ENCODE peak calls at places on chromosomes 5 and 9, in seven cellular contexts. P is stimulated activated CD4-positive, alpha-beta T cell treated with anti-CD3 and anti-CD28 coated beads, Interleukin-12 subunit alpha, Interleukin-12 subunit beta, amount 100 ng/mL, for 4 hours; X is SHP77; O is stimulated activated CD8-positive, alpha-beta memory T cell treated with anti-CD3 and anti-CD28 coated beads, Interleukin-2, amount 100 ng/mL, for 48 hours; R is GM03348; M is CD8-positive, alpha-beta memory T cell; G is KG1. F is an unnamed sample.

GRCh38 chr5:137234973-137235943 is 263.9 kb downstream of the SPOCK1 start:
- DNase-seq in P (no peak), X (no peak), O (no peak), R (no peak), M (no peak), G (no peak), F (peak)

GRCh38 chr5:150438873-150439546 is 10.5 kb downstream of the RPS14 start:
- DNase-seq in P (no peak), X (peak), O (no peak), R (peak), M (no peak), G (no peak), F (peak)

GRCh38 chr9:19174127-19174921 is 47.0 kb upstream of the PLIN2 start:
- DNase-seq in P (peak), X (no peak), O (no peak), R (peak), M (no peak), G (no peak), F (peak)

GRCh38 chr5:133930061-133930823 is 38.2 kb downstream of the C5orf15 start:
- DNase-seq in P (peak), X (no peak), O (peak), R (peak), M (peak), G (no peak), F (no peak)

GRCh38 chr9:38066167-38066906 is 2.7 kb downstream of the SHB start:
- DNase-seq in P (no peak), X (no peak), O (no peak), R (no peak), M (no peak), G (no peak), F (no peak)

GRCh38 chr9:35756275-35756742 is 2.2 kb upstream of the MSMP start:
- DNase-seq in P (peak), X (no peak), O (peak), R (peak), M (peak), G (no peak), F (no peak)

GRCh38 chr5:172699999-172700685 is 59.1 kb downstream of the NEURL1B start:
- DNase-seq in P (no peak), X (no peak), O (no peak), R (no peak), M (no peak), G (no peak), F (no peak)

GRCh38 chr5:173717959-173718358 is 101.5 kb upstream of the BOD1 start:
- DNase-seq in P (no peak), X (peak), O (no peak), R (no peak), M (no peak), G (no peak), F (no peak)

GRCh38 chr9:106916491-106917235 is 53.7 kb downstream of the ZNF462 start:
- DNase-seq in P (no peak), X (no peak), O (no peak), R (peak), M (no peak), G (no peak), F (peak)

GRCh38 chr5:115096034-115096769 is 73.5 kb downstream of the TRIM36 start:
- DNase-seq in P (no peak), X (no peak), O (no peak), R (no peak), M (no peak), G (no peak), F (no peak)

GRCh38 chr9:133661846-133662636 is 25.9 kb downstream of the DBH start:
- DNase-seq in P (no peak), X (no peak), O (no peak), R (no peak), M (no peak), G (no peak), F (no peak)

GRCh38 chr5:62371409-62371808 is 32.3 kb downstream of the DIMT1 start:
- DNase-seq in P (no peak), X (no peak), O (no peak), R (no peak), M (no peak), G (no peak), F (no peak)

GRCh38 chr5:76074487-76074886 is 8.7 kb upstream of the SV2C start:
- DNase-seq in P (no peak), X (no peak), O (no peak), R (no peak), M (peak), G (peak), F (no peak)

GRCh38 chr9:93540305-93540704 is 36.1 kb upstream of the PHF2 start:
- DNase-seq in P (no peak), X (no peak), O (no peak), R (no peak), M (no peak), G (no peak), F (no peak)

GRCh38 chr9:70003786-70004185 is 39.9 kb upstream of the MAMDC2 start:
- DNase-seq in P (no peak), X (no peak), O (no peak), R (peak), M (no peak), G (no peak), F (no peak)

GRCh38 chr9:117516676-117517632 is 102.1 kb upstream of the ASTN2 start:
- DNase-seq in P (no peak), X (no peak), O (no peak), R (no peak), M (no peak), G (no peak), F (no peak)

GRCh38 chr9:136901516-136902258 is 15.4 kb downstream of the TRAF2 start:
- DNase-seq in P (peak), X (no peak), O (peak), R (peak), M (peak), G (no peak), F (peak)

GRCh38 chr9:123834907-123835562 is 94.9 kb downstream of the DENND1A start:
- DNase-seq in P (no peak), X (no peak), O (no peak), R (peak), M (no peak), G (peak), F (no peak)

GRCh38 chr5:135249658-135250057 is 149.4 kb downstream of the MACROH2A1 start:
- DNase-seq in P (no peak), X (no peak), O (no peak), R (no peak), M (no peak), G (no peak), F (no peak)

GRCh38 chr5:140362875-140363630 is 3.1 kb downstream of the SLC4A9 start:
- DNase-seq in P (peak), X (peak), O (peak), R (peak), M (peak), G (peak), F (peak)

GRCh38 chr5:135230326-135230925 is 168.6 kb downstream of the MACROH2A1 start:
- DNase-seq in P (no peak), X (no peak), O (no peak), R (peak), M (no peak), G (no peak), F (no peak)

GRCh38 chr9:133845659-133845947 is 107.5 kb upstream of the SARDH start:
- DNase-seq in P (no peak), X (no peak), O (no peak), R (no peak), M (no peak), G (no peak), F (no peak)

GRCh38 chr5:35183243-35183955 is 46.9 kb downstream of the PRLR start:
- DNase-seq in P (peak), X (no peak), O (peak), R (peak), M (no peak), G (no peak), F (peak)

F was measured in LoVo.